ENCODE peak calls at places on chromosomes 6 and 20, in five cellular contexts. Y is K562; V is HT1080; H is stimulated activated CD4-positive, alpha-beta T cell treated with anti-CD3 and anti-CD28 coated beads, Interleukin-1b, Interleukin-23, amount 100 ng/mL, for 1 hour; B is GM10248. W is an unnamed sample.

GRCh38 chr6:157157228-157157627 is 166.1 kb downstream of the TMEM242 start:
- DNase-seq in Y (no peak), V (no peak), H (no peak), B (no peak), W (no peak)

GRCh38 chr20:64024141-64024990 is 11.6 kb upstream of the C20orf204 start:
- DNase-seq in Y (no peak), V (no peak), H (no peak), B (no peak), W (no peak)

GRCh38 chr6:167795874-167796667 is 30.6 kb upstream of the AFDN start:
- DNase-seq in Y (no peak), V (no peak), H (no peak), B (no peak), W (no peak)

GRCh38 chr20:34532320-34532719 is 16.1 kb downstream of the DYNLRB1 start:
- DNase-seq in Y (no peak), V (no peak), H (no peak), B (no peak), W (no peak)

GRCh38 chr6:105675715-105676397 is 273.0 kb upstream of the PREP start:
- DNase-seq in Y (no peak), V (peak; percentile 94), H (no peak), B (peak; percentile 16), W (no peak)

GRCh38 chr20:2349801-2350200 is 30.9 kb upstream of the TGM6 start:
- DNase-seq in Y (no peak), V (peak; percentile 10), H (no peak), B (no peak), W (no peak)

GRCh38 chr6:57305754-57306153 is 11.7 kb upstream of the PRIM2 start:
- DNase-seq in Y (no peak), V (no peak), H (no peak), B (no peak), W (no peak)

GRCh38 chr6:116827561-116828240 is 1.2 kb downstream of the GPRC6A start:
- DNase-seq in Y (no peak), V (no peak), H (no peak), B (no peak), W (no peak)

GRCh38 chr6:34170341-34170740 is 24.5 kb upstream of the GRM4 start:
- DNase-seq in Y (no peak), V (no peak), H (no peak), B (no peak), W (no peak)

GRCh38 chr6:155227076-155227475 is 36.7 kb upstream of the CLDN20 start:
- DNase-seq in Y (no peak), V (no peak), H (no peak), B (no peak), W (no peak)

GRCh38 chr6:119234457-119234856 is 115.1 kb downstream of the MAN1A1 start:
- DNase-seq in Y (no peak), V (no peak), H (no peak), B (no peak), W (no peak)

GRCh38 chr20:3100480-3100879 is 16.0 kb upstream of the AVP start:
- DNase-seq in Y (no peak), V (no peak), H (no peak), B (no peak), W (no peak)

GRCh38 chr6:155493026-155493693 is 37.5 kb upstream of the NOX3 start:
- DNase-seq in Y (no peak), V (no peak), H (no peak), B (no peak), W (no peak)

GRCh38 chr6:43269273-43270007 is 26.2 kb downstream of the TTBK1 start:
- DNase-seq in Y (peak; percentile 92), V (no peak), H (no peak), B (no peak), W (peak; percentile 46)

GRCh38 chr6:1103945-1104623 is 207.8 kb upstream of the FOXQ1 start:
- DNase-seq in Y (no peak), V (no peak), H (no peak), B (no peak), W (no peak)

GRCh38 chr6:142888461-142888860 is 56.5 kb downstream of the HIVEP2 start:
- DNase-seq in Y (no peak), V (no peak), H (no peak), B (no peak), W (no peak)

GRCh38 chr6:74967821-74968220 is 238.0 kb downstream of the COL12A1 start:
- DNase-seq in Y (no peak), V (no peak), H (no peak), B (no peak), W (no peak)

GRCh38 chr6:36716476-36717093 is 19.0 kb downstream of the RAB44 start:
- DNase-seq in Y (no peak), V (no peak), H (no peak), B (no peak), W (no peak)

GRCh38 chr6:1624848-1625341 is 15.2 kb downstream of the FOXC1 start:
- DNase-seq in Y (no peak), V (peak; percentile 52), H (no peak), B (no peak), W (no peak)

GRCh38 chr6:11279213-11279780 is 46.8 kb upstream of the NEDD9 start:
- DNase-seq in Y (no peak), V (no peak), H (no peak), B (no peak), W (no peak)

GRCh38 chr20:3093861-3094361 is 9.4 kb upstream of the AVP start:
- DNase-seq in Y (no peak), V (no peak), H (no peak), B (no peak), W (no peak)

W was measured in erythroblast.